ENCODE peak calls at places on chromosomes 3 and 15, in seven cellular contexts. One of them, this sample, is unnamed.

GRCh38 chr15:70781236-70781635 is 17.9 kb upstream of the UACA start:
- DNase-seq in activated effector memory CD4-positive, alpha-beta T cell treated with anti-CD3 and anti-CD28 coated beads, Interleukin-2, amount 50 U/mL, for 16 hours: no peak
- DNase-seq in HFFc6: no peak
- DNase-seq in myocyte: no peak
- DNase-seq in activated naive CD4-positive, alpha-beta T cell treated with Interleukin-2 at 50 U/mL for 16 hours: no peak
- DNase-seq in fibroblast of lung: no peak
- DNase-seq in effector CD4-positive, alpha-beta T cell: no peak
- DNase-seq in this sample: no peak

GRCh38 chr3:171058058-171058457 is 31.5 kb upstream of the SLC2A2 start:
- DNase-seq in myocyte: no peak
- DNase-seq in activated naive CD4-positive, alpha-beta T cell treated with Interleukin-2 at 50 U/mL for 16 hours: no peak
- DNase-seq in fibroblast of lung: peak; percentile 51
- DNase-seq in effector CD4-positive, alpha-beta T cell: no peak
- DNase-seq in HFFc6: peak; percentile 28
- DNase-seq in activated effector memory CD4-positive, alpha-beta T cell treated with anti-CD3 and anti-CD28 coated beads, Interleukin-2, amount 50 U/mL, for 16 hours: no peak
- DNase-seq in this sample: no peak

GRCh38 chr15:63408514-63408913 is 26.9 kb upstream of the CA12 start:
- DNase-seq in activated effector memory CD4-positive, alpha-beta T cell treated with anti-CD3 and anti-CD28 coated beads, Interleukin-2, amount 50 U/mL, for 16 hours: no peak
- DNase-seq in HFFc6: no peak
- DNase-seq in activated naive CD4-positive, alpha-beta T cell treated with Interleukin-2 at 50 U/mL for 16 hours: no peak
- DNase-seq in fibroblast of lung: peak; percentile 22
- DNase-seq in myocyte: no peak
- DNase-seq in effector CD4-positive, alpha-beta T cell: no peak
- DNase-seq in this sample: peak; percentile 65

GRCh38 chr3:134904796-134905646 is 110.0 kb downstream of the EPHB1 start:
- DNase-seq in myocyte: peak; percentile 9
- DNase-seq in activated effector memory CD4-positive, alpha-beta T cell treated with anti-CD3 and anti-CD28 coated beads, Interleukin-2, amount 50 U/mL, for 16 hours: peak; percentile 50
- DNase-seq in activated naive CD4-positive, alpha-beta T cell treated with Interleukin-2 at 50 U/mL for 16 hours: no peak
- DNase-seq in fibroblast of lung: no peak
- DNase-seq in effector CD4-positive, alpha-beta T cell: no peak
- DNase-seq in HFFc6: peak; percentile 2
- DNase-seq in this sample: no peak

GRCh38 chr3:100882571-100882981 is 110.6 kb downstream of the ABI3BP start:
- DNase-seq in activated effector memory CD4-positive, alpha-beta T cell treated with anti-CD3 and anti-CD28 coated beads, Interleukin-2, amount 50 U/mL, for 16 hours: no peak
- DNase-seq in activated naive CD4-positive, alpha-beta T cell treated with Interleukin-2 at 50 U/mL for 16 hours: no peak
- DNase-seq in myocyte: no peak
- DNase-seq in fibroblast of lung: no peak
- DNase-seq in HFFc6: no peak
- DNase-seq in effector CD4-positive, alpha-beta T cell: no peak
- DNase-seq in this sample: peak; percentile 57

GRCh38 chr3:54527953-54528352 is 399.9 kb downstream of the LRTM1 start:
- DNase-seq in activated naive CD4-positive, alpha-beta T cell treated with Interleukin-2 at 50 U/mL for 16 hours: no peak
- DNase-seq in fibroblast of lung: peak; percentile 18
- DNase-seq in myocyte: no peak
- DNase-seq in HFFc6: no peak
- DNase-seq in activated effector memory CD4-positive, alpha-beta T cell treated with anti-CD3 and anti-CD28 coated beads, Interleukin-2, amount 50 U/mL, for 16 hours: no peak
- DNase-seq in effector CD4-positive, alpha-beta T cell: no peak
- DNase-seq in this sample: no peak

GRCh38 chr3:105444725-105445124 is 78.0 kb downstream of the ALCAM start:
- DNase-seq in myocyte: no peak
- DNase-seq in activated effector memory CD4-positive, alpha-beta T cell treated with anti-CD3 and anti-CD28 coated beads, Interleukin-2, amount 50 U/mL, for 16 hours: no peak
- DNase-seq in HFFc6: peak; percentile 23
- DNase-seq in activated naive CD4-positive, alpha-beta T cell treated with Interleukin-2 at 50 U/mL for 16 hours: no peak
- DNase-seq in effector CD4-positive, alpha-beta T cell: no peak
- DNase-seq in fibroblast of lung: no peak
- DNase-seq in this sample: no peak

GRCh38 chr15:52247032-52247431 is 48.6 kb downstream of the MYO5C start:
- DNase-seq in activated naive CD4-positive, alpha-beta T cell treated with Interleukin-2 at 50 U/mL for 16 hours: no peak
- DNase-seq in activated effector memory CD4-positive, alpha-beta T cell treated with anti-CD3 and anti-CD28 coated beads, Interleukin-2, amount 50 U/mL, for 16 hours: no peak
- DNase-seq in myocyte: peak; percentile 18
- DNase-seq in effector CD4-positive, alpha-beta T cell: no peak
- DNase-seq in HFFc6: peak; percentile 85
- DNase-seq in fibroblast of lung: peak; percentile 56
- DNase-seq in this sample: no peak

GRCh38 chr15:44798815-44799214 is 62.5 kb downstream of the TRIM69 start:
- DNase-seq in HFFc6: no peak
- DNase-seq in activated naive CD4-positive, alpha-beta T cell treated with Interleukin-2 at 50 U/mL for 16 hours: no peak
- DNase-seq in fibroblast of lung: no peak
- DNase-seq in effector CD4-positive, alpha-beta T cell: no peak
- DNase-seq in activated effector memory CD4-positive, alpha-beta T cell treated with anti-CD3 and anti-CD28 coated beads, Interleukin-2, amount 50 U/mL, for 16 hours: no peak
- DNase-seq in myocyte: peak; percentile 19
- DNase-seq in this sample: peak; percentile 53

GRCh38 chr3:50971487-50971924 is 296.8 kb downstream of the DOCK3 start:
- DNase-seq in activated naive CD4-positive, alpha-beta T cell treated with Interleukin-2 at 50 U/mL for 16 hours: peak; percentile 40
- DNase-seq in effector CD4-positive, alpha-beta T cell: peak; percentile 34
- DNase-seq in HFFc6: peak; percentile 44
- DNase-seq in activated effector memory CD4-positive, alpha-beta T cell treated with anti-CD3 and anti-CD28 coated beads, Interleukin-2, amount 50 U/mL, for 16 hours: peak; percentile 74
- DNase-seq in myocyte: peak; percentile 7
- DNase-seq in fibroblast of lung: peak; percentile 60
- DNase-seq in this sample: peak; percentile 45

GRCh38 chr15:61834076-61834697 is 226.1 kb downstream of the VPS13C start:
- DNase-seq in effector CD4-positive, alpha-beta T cell: peak; percentile 51
- DNase-seq in activated naive CD4-positive, alpha-beta T cell treated with Interleukin-2 at 50 U/mL for 16 hours: peak; percentile 79
- DNase-seq in activated effector memory CD4-positive, alpha-beta T cell treated with anti-CD3 and anti-CD28 coated beads, Interleukin-2, amount 50 U/mL, for 16 hours: peak; percentile 90
- DNase-seq in fibroblast of lung: peak; percentile 86
- DNase-seq in HFFc6: peak; percentile 72
- DNase-seq in myocyte: peak; percentile 82
- DNase-seq in this sample: peak; percentile 72

GRCh38 chr3:126621627-126622345 is 33.1 kb downstream of the TXNRD3 start:
- DNase-seq in fibroblast of lung: peak; percentile 21
- DNase-seq in effector CD4-positive, alpha-beta T cell: no peak
- DNase-seq in activated naive CD4-positive, alpha-beta T cell treated with Interleukin-2 at 50 U/mL for 16 hours: no peak
- DNase-seq in activated effector memory CD4-positive, alpha-beta T cell treated with anti-CD3 and anti-CD28 coated beads, Interleukin-2, amount 50 U/mL, for 16 hours: no peak
- DNase-seq in myocyte: no peak
- DNase-seq in HFFc6: peak; percentile 68
- DNase-seq in this sample: no peak

GRCh38 chr3:195012100-195012499 is 258.9 kb downstream of the XXYLT1 start:
- DNase-seq in myocyte: no peak
- DNase-seq in activated effector memory CD4-positive, alpha-beta T cell treated with anti-CD3 and anti-CD28 coated beads, Interleukin-2, amount 50 U/mL, for 16 hours: peak; percentile 56
- DNase-seq in effector CD4-positive, alpha-beta T cell: no peak
- DNase-seq in fibroblast of lung: no peak
- DNase-seq in HFFc6: no peak
- DNase-seq in activated naive CD4-positive, alpha-beta T cell treated with Interleukin-2 at 50 U/mL for 16 hours: no peak
- DNase-seq in this sample: no peak

GRCh38 chr3:161600185-161600584 is 103.6 kb downstream of the OTOL1 start:
- DNase-seq in HFFc6: no peak
- DNase-seq in fibroblast of lung: no peak
- DNase-seq in effector CD4-positive, alpha-beta T cell: no peak
- DNase-seq in activated effector memory CD4-positive, alpha-beta T cell treated with anti-CD3 and anti-CD28 coated beads, Interleukin-2, amount 50 U/mL, for 16 hours: no peak
- DNase-seq in myocyte: no peak
- DNase-seq in activated naive CD4-positive, alpha-beta T cell treated with Interleukin-2 at 50 U/mL for 16 hours: no peak
- DNase-seq in this sample: no peak

GRCh38 chr3:184352149-184352785 is 9.1 kb downstream of the CLCN2 start:
- DNase-seq in myocyte: no peak
- DNase-seq in effector CD4-positive, alpha-beta T cell: no peak
- DNase-seq in activated effector memory CD4-positive, alpha-beta T cell treated with anti-CD3 and anti-CD28 coated beads, Interleukin-2, amount 50 U/mL, for 16 hours: no peak
- DNase-seq in HFFc6: no peak
- DNase-seq in activated naive CD4-positive, alpha-beta T cell treated with Interleukin-2 at 50 U/mL for 16 hours: no peak
- DNase-seq in fibroblast of lung: no peak
- DNase-seq in this sample: no peak

GRCh38 chr3:134486577-134487041 is 752 bp downstream of the CEP63 start:
- DNase-seq in activated naive CD4-positive, alpha-beta T cell treated with Interleukin-2 at 50 U/mL for 16 hours: no peak
- DNase-seq in fibroblast of lung: peak; percentile 43
- DNase-seq in myocyte: no peak
- DNase-seq in effector CD4-positive, alpha-beta T cell: peak; percentile 30
- DNase-seq in activated effector memory CD4-positive, alpha-beta T cell treated with anti-CD3 and anti-CD28 coated beads, Interleukin-2, amount 50 U/mL, for 16 hours: no peak
- DNase-seq in HFFc6: no peak
- DNase-seq in this sample: peak; percentile 47

GRCh38 chr3:128493221-128494151 is 485 bp upstream of the GATA2 start:
- DNase-seq in activated effector memory CD4-positive, alpha-beta T cell treated with anti-CD3 and anti-CD28 coated beads, Interleukin-2, amount 50 U/mL, for 16 hours: peak; percentile 61
- DNase-seq in effector CD4-positive, alpha-beta T cell: no peak
- DNase-seq in myocyte: no peak
- DNase-seq in fibroblast of lung: no peak
- DNase-seq in activated naive CD4-positive, alpha-beta T cell treated with Interleukin-2 at 50 U/mL for 16 hours: no peak
- DNase-seq in HFFc6: no peak
- DNase-seq in this sample: no peak

GRCh38 chr3:155323063-155323666 is 29.7 kb upstream of the STRIT1 start:
- DNase-seq in effector CD4-positive, alpha-beta T cell: no peak
- DNase-seq in HFFc6: peak; percentile 79
- DNase-seq in fibroblast of lung: peak; percentile 93
- DNase-seq in activated naive CD4-positive, alpha-beta T cell treated with Interleukin-2 at 50 U/mL for 16 hours: no peak
- DNase-seq in myocyte: peak; percentile 86
- DNase-seq in activated effector memory CD4-positive, alpha-beta T cell treated with anti-CD3 and anti-CD28 coated beads, Interleukin-2, amount 50 U/mL, for 16 hours: no peak
- DNase-seq in this sample: peak; percentile 86

GRCh38 chr15:91882858-91883586 is 29.5 kb downstream of the SLCO3A1 start:
- DNase-seq in activated naive CD4-positive, alpha-beta T cell treated with Interleukin-2 at 50 U/mL for 16 hours: no peak
- DNase-seq in myocyte: no peak
- DNase-seq in HFFc6: no peak
- DNase-seq in activated effector memory CD4-positive, alpha-beta T cell treated with anti-CD3 and anti-CD28 coated beads, Interleukin-2, amount 50 U/mL, for 16 hours: no peak
- DNase-seq in fibroblast of lung: peak; percentile 17
- DNase-seq in effector CD4-positive, alpha-beta T cell: no peak
- DNase-seq in this sample: no peak

GRCh38 chr15:25790003-25790660 is 73.0 kb downstream of the ATP10A start:
- DNase-seq in myocyte: peak; percentile 64
- DNase-seq in activated effector memory CD4-positive, alpha-beta T cell treated with anti-CD3 and anti-CD28 coated beads, Interleukin-2, amount 50 U/mL, for 16 hours: no peak
- DNase-seq in fibroblast of lung: peak; percentile 84
- DNase-seq in effector CD4-positive, alpha-beta T cell: no peak
- DNase-seq in HFFc6: peak; percentile 91
- DNase-seq in activated naive CD4-positive, alpha-beta T cell treated with Interleukin-2 at 50 U/mL for 16 hours: peak; percentile 54
- DNase-seq in this sample: no peak

This sample was measured in endothelial cell of umbilical vein.